ENCODE peak calls at places on chromosome 13, in five cellular contexts. I, O, R, M and W are unnamed samples.
A peak's percentile ranks its signal among the peaks of the same experiment; 100 is the strongest.

GRCh38 chr13:97108535-97108910 is 113.6 kb upstream of the MBNL2 start:
- DNase-seq in I (no peak), O (no peak), R (no peak), M (no peak), W (no peak)

GRCh38 chr13:30418075-30418715 is 4.1 kb upstream of the UBE2L5 start:
- DNase-seq in I (no peak), O (no peak), R (no peak), M (no peak), W (no peak)

GRCh38 chr13:45696610-45697226 is 5.4 kb upstream of the CBY2 start:
- DNase-seq in I (no peak), O (peak; percentile 32), R (no peak), M (no peak), W (no peak)

GRCh38 chr13:67619346-67619745 is 389.2 kb upstream of the PCDH9 start:
- DNase-seq in I (no peak), O (no peak), R (no peak), M (no peak), W (no peak)

GRCh38 chr13:48255954-48256353 is 22.9 kb downstream of the ITM2B start:
- DNase-seq in I (no peak), O (no peak), R (no peak), M (no peak), W (no peak)

GRCh38 chr13:59774511-59774911 is 389.2 kb downstream of the DIAPH3 start:
- DNase-seq in I (no peak), O (peak; percentile 15), R (no peak), M (peak; percentile 14), W (no peak)

GRCh38 chr13:97797553-97797952 is 155.9 kb upstream of the IPO5 start:
- DNase-seq in I (no peak), O (no peak), R (no peak), M (no peak), W (no peak)

GRCh38 chr13:96617528-96617927 is 376.7 kb downstream of the OXGR1 start:
- DNase-seq in I (no peak), O (no peak), R (no peak), M (no peak), W (no peak)

GRCh38 chr13:75469087-75469486 is 12.9 kb downstream of the TBC1D4 start:
- DNase-seq in I (no peak), O (no peak), R (no peak), M (peak; percentile 14), W (no peak)

GRCh38 chr13:83377486-83377885 is 504.8 kb downstream of the SLITRK1 start:
- DNase-seq in I (no peak), O (no peak), R (no peak), M (no peak), W (no peak)

GRCh38 chr13:37640499-37640898 is 41.9 kb upstream of the POSTN start:
- DNase-seq in I (no peak), O (peak; percentile 38), R (no peak), M (peak; percentile 44), W (no peak)

GRCh38 chr13:99354371-99354951 is 47.3 kb upstream of the GPR183 start:
- DNase-seq in I (no peak), O (no peak), R (no peak), M (no peak), W (no peak)

GRCh38 chr13:26965976-26966375 is 205.4 kb upstream of the GPR12 start:
- DNase-seq in I (no peak), O (no peak), R (peak; percentile 81), M (no peak), W (no peak)

GRCh38 chr13:38386421-38386820 is 36.8 kb downstream of the UFM1 start:
- DNase-seq in I (no peak), O (peak; percentile 13), R (no peak), M (no peak), W (no peak)

GRCh38 chr13:27827646-27828045 is 35.4 kb downstream of the GSX1 start:
- DNase-seq in I (no peak), O (no peak), R (no peak), M (no peak), W (no peak)

GRCh38 chr13:29754486-29754806 is 96.0 kb downstream of the UBL3 start:
- DNase-seq in I (no peak), O (no peak), R (no peak), M (no peak), W (no peak)

GRCh38 chr13:29905845-29906244 is 55.4 kb upstream of the UBL3 start:
- DNase-seq in I (no peak), O (peak; percentile 57), R (no peak), M (no peak), W (no peak)

GRCh38 chr13:24670927-24671326 is 9.3 kb upstream of the ATP12A start:
- DNase-seq in I (no peak), O (peak; percentile 18), R (no peak), M (peak; percentile 77), W (no peak)

GRCh38 chr13:99065250-99066015 is 87.6 kb upstream of the DOCK9 start:
- DNase-seq in I (no peak), O (no peak), R (no peak), M (no peak), W (no peak)

GRCh38 chr13:111204438-111205177 is 89.5 kb downstream of the ARHGEF7 start:
- DNase-seq in I (no peak), O (peak; percentile 68), R (peak; percentile 48), M (peak; percentile 63), W (no peak)

GRCh38 chr13:24927810-24928404 is 163.9 kb downstream of the RNF17 start:
- DNase-seq in I (no peak), O (no peak), R (no peak), M (no peak), W (no peak)

GRCh38 chr13:93982189-93982918 is 497.1 kb downstream of the DCT start:
- DNase-seq in I (no peak), O (no peak), R (no peak), M (no peak), W (no peak)

DNA sequence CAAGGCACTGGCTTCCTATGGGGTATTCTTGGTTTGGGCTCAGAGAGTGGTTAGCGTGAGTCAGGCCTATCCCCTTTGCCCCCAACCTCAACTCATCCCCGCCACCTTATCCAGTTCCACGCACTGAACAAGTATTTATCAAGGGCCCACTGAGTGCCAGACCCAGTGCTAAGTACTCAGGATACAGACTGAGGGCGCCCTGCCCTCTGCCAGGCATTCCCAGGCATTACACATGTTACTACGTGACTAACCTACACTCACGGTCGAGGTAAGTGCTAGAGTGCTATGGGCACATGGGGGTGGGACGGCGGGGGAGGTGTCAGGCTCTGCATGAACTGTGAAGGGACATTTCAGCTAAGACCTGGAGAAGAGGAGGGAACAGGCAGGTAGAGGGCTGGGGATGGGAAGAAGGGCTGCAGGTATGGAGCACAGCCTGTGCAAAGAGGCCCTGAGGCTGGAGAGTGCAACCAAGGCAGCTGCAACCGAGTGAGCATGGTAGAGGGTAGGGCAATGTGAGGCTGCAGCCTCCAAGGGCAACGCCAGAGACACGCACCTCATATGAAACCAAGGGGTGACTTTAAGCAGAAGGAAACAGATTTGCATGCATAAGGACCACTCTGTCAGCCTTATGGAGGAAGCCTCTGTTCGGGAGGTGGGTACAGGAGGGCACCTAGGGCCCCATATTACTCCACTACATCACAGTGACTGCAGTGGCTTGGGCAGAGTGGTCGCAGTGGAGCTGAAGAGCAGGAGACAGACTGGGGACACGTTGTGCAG is 22.5 kb downstream of the DHRS12 start:
- DNase-seq in I (no peak), O (peak; percentile 34), R (no peak), M (peak; percentile 64), W (no peak)
- TF ChIP-seq CTCF in I (peak; percentile 32), O (no peak), R (peak; percentile 41), M (peak; percentile 56), W (peak; percentile 40)

GRCh38 chr13:112242777-112243176 is 133.4 kb upstream of the SPACA7 start:
- DNase-seq in I (no peak), O (no peak), R (no peak), M (no peak), W (no peak)
- TF ChIP-seq CTCF in I (no peak), O (no peak), R (no peak), M (no peak), W (no peak)

GRCh38 chr13:100833427-100833826 is 158.8 kb upstream of the TMTC4 start:
- DNase-seq in I (no peak), O (no peak), R (no peak), M (no peak), W (no peak)

GRCh38 chr13:100826441-100826840 is 151.8 kb upstream of the TMTC4 start:
- DNase-seq in I (no peak), O (no peak), R (no peak), M (no peak), W (no peak)

GRCh38 chr13:100827489-100828000 is 152.9 kb upstream of the TMTC4 start:
- DNase-seq in I (no peak), O (no peak), R (no peak), M (no peak), W (no peak)

GRCh38 chr13:100825551-100825950 is 151.0 kb upstream of the TMTC4 start:
- DNase-seq in I (no peak), O (no peak), R (no peak), M (no peak), W (no peak)

DNA sequence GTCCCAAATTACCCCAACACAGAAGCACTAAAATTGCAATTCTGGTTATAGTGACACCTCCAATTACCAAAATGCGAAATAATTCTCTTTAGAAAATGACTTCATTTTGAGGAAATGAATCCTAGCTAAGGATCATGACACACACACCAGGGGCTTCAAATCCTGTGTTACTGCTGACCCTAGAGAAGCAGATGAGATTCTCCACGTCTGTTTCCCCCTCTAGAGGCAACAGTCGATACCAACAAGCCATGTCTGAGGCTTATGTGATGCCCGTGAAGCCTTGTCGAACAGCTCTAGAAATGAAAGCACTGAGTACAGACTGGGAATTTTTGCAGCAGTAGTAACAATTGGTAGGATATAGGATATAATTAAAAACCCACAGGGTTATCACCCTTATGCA is 153.6 kb upstream of the TMTC4 start:
- DNase-seq in I (no peak), O (no peak), R (no peak), M (peak; percentile 70), W (no peak)
- TF ChIP-seq CTCF in I (no peak), O (no peak), R (no peak), M (peak; percentile 60), W (no peak)

GRCh38 chr13:33722216-33722900 is 95.6 kb upstream of the RFC3 start:
- DNase-seq in I (no peak), O (no peak), R (no peak), M (no peak), W (no peak)

GRCh38 chr13:33725340-33725739 is 92.6 kb upstream of the RFC3 start:
- DNase-seq in I (no peak), O (no peak), R (no peak), M (no peak), W (no peak)

GRCh38 chr13:33723365-33723764 is 94.6 kb upstream of the RFC3 start:
- DNase-seq in I (no peak), O (no peak), R (no peak), M (no peak), W (no peak)

GRCh38 chr13:33721719-33722118 is 96.2 kb upstream of the RFC3 start:
- DNase-seq in I (no peak), O (no peak), R (no peak), M (no peak), W (no peak)

GRCh38 chr13:33723772-33724435 is 94.0 kb upstream of the RFC3 start:
- DNase-seq in I (peak; percentile 66), O (peak; percentile 70), R (peak; percentile 55), M (peak; percentile 88), W (no peak)
- TF ChIP-seq CTCF in I (peak; percentile 78), O (peak; percentile 81), R (peak; percentile 86), M (peak; percentile 84), W (peak; percentile 83)